ENCODE peak calls at places on chromosomes 12 and 14, in ten cellular contexts. One of them, this sample, is unnamed.

GRCh38 chr12:102465762-102466560 is 14.4 kb downstream of the IGF1 start:
- DNase-seq in lower lobe of right lung: no peak
- DNase-seq in hepatocyte: no peak
- DNase-seq in endothelial cell of umbilical vein: no peak
- DNase-seq in heart right ventricle: no peak
- DNase-seq in HCT116: no peak
- DNase-seq in uterus: no peak
- DNase-seq in lung: no peak
- DNase-seq in mucosa of descending colon: no peak
- DNase-seq in Peyer's patch: no peak
- DNase-seq in this sample: no peak

GRCh38 chr14:39175445-39176262 is 600 bp downstream of the PNN start:
- DNase-seq in endothelial cell of umbilical vein: no peak
- DNase-seq in lower lobe of right lung: no peak
- DNase-seq in hepatocyte: peak; percentile 58
- DNase-seq in heart right ventricle: no peak
- DNase-seq in lung: peak; percentile 39
- DNase-seq in uterus: no peak
- DNase-seq in Peyer's patch: peak; percentile 41
- DNase-seq in mucosa of descending colon: peak; percentile 82
- DNase-seq in HCT116: no peak
- DNase-seq in this sample: peak; percentile 34

GRCh38 chr14:87869619-87870583 is 123.1 kb downstream of the GALC start:
- DNase-seq in endothelial cell of umbilical vein: no peak
- DNase-seq in lower lobe of right lung: no peak
- DNase-seq in Peyer's patch: no peak
- DNase-seq in hepatocyte: peak; percentile 23
- DNase-seq in lung: no peak
- DNase-seq in heart right ventricle: no peak
- DNase-seq in HCT116: no peak
- DNase-seq in uterus: peak; percentile 29
- DNase-seq in mucosa of descending colon: no peak
- DNase-seq in this sample: no peak

GRCh38 chr12:41681898-41682297 is 462.8 kb downstream of the GXYLT1 start:
- DNase-seq in heart right ventricle: no peak
- DNase-seq in endothelial cell of umbilical vein: no peak
- DNase-seq in mucosa of descending colon: no peak
- DNase-seq in lower lobe of right lung: no peak
- DNase-seq in HCT116: no peak
- DNase-seq in Peyer's patch: no peak
- DNase-seq in hepatocyte: no peak
- DNase-seq in lung: no peak
- DNase-seq in uterus: no peak
- DNase-seq in this sample: no peak

GRCh38 chr12:25069221-25069620 is 120.3 kb upstream of the BCAT1 start:
- DNase-seq in uterus: no peak
- DNase-seq in hepatocyte: no peak
- DNase-seq in heart right ventricle: no peak
- DNase-seq in mucosa of descending colon: no peak
- DNase-seq in Peyer's patch: no peak
- DNase-seq in lower lobe of right lung: no peak
- DNase-seq in endothelial cell of umbilical vein: no peak
- DNase-seq in lung: no peak
- DNase-seq in HCT116: no peak
- DNase-seq in this sample: no peak

GRCh38 chr14:100476012-100476822 is 111.0 kb downstream of the BEGAIN start:
- DNase-seq in hepatocyte: peak; percentile 82
- DNase-seq in mucosa of descending colon: no peak
- DNase-seq in endothelial cell of umbilical vein: no peak
- DNase-seq in Peyer's patch: no peak
- DNase-seq in lung: no peak
- DNase-seq in uterus: no peak
- DNase-seq in lower lobe of right lung: no peak
- DNase-seq in HCT116: peak; percentile 94
- DNase-seq in heart right ventricle: no peak
- DNase-seq in this sample: peak; percentile 69

GRCh38 chr14:74491952-74492351 is 1.2 kb downstream of the NPC2 start:
- DNase-seq in endothelial cell of umbilical vein: peak; percentile 26
- DNase-seq in Peyer's patch: peak; percentile 24
- DNase-seq in lung: no peak
- DNase-seq in heart right ventricle: no peak
- DNase-seq in lower lobe of right lung: no peak
- DNase-seq in HCT116: no peak
- DNase-seq in mucosa of descending colon: no peak
- DNase-seq in uterus: no peak
- DNase-seq in hepatocyte: peak; percentile 36
- DNase-seq in this sample: no peak

GRCh38 chr12:14577344-14577743 is 9.7 kb upstream of the PLBD1 start:
- DNase-seq in HCT116: no peak
- DNase-seq in mucosa of descending colon: no peak
- DNase-seq in uterus: no peak
- DNase-seq in heart right ventricle: no peak
- DNase-seq in hepatocyte: no peak
- DNase-seq in endothelial cell of umbilical vein: no peak
- DNase-seq in lower lobe of right lung: no peak
- DNase-seq in Peyer's patch: no peak
- DNase-seq in lung: no peak
- DNase-seq in this sample: no peak

GRCh38 chr14:105486974-105487448 is 325 bp downstream of the CRIP1 start:
- DNase-seq in Peyer's patch: peak; percentile 75
- DNase-seq in lower lobe of right lung: peak; percentile 81
- DNase-seq in mucosa of descending colon: peak; percentile 86
- DNase-seq in heart right ventricle: peak; percentile 86
- DNase-seq in hepatocyte: no peak
- DNase-seq in lung: peak; percentile 70
- DNase-seq in uterus: peak; percentile 60
- DNase-seq in HCT116: no peak
- DNase-seq in endothelial cell of umbilical vein: no peak
- DNase-seq in this sample: no peak

GRCh38 chr14:30610719-30611388 is 11.3 kb upstream of the SCFD1 start:
- DNase-seq in heart right ventricle: peak; percentile 32
- DNase-seq in mucosa of descending colon: no peak
- DNase-seq in endothelial cell of umbilical vein: peak; percentile 91
- DNase-seq in lower lobe of right lung: peak; percentile 58
- DNase-seq in HCT116: peak; percentile 36
- DNase-seq in lung: peak; percentile 61
- DNase-seq in uterus: peak; percentile 35
- DNase-seq in hepatocyte: peak; percentile 50
- DNase-seq in Peyer's patch: no peak
- DNase-seq in this sample: peak; percentile 66

GRCh38 chr12:120800665-120801064 is 75.0 kb downstream of the ACADS start:
- DNase-seq in lower lobe of right lung: no peak
- DNase-seq in endothelial cell of umbilical vein: no peak
- DNase-seq in heart right ventricle: no peak
- DNase-seq in HCT116: no peak
- DNase-seq in mucosa of descending colon: no peak
- DNase-seq in uterus: no peak
- DNase-seq in Peyer's patch: no peak
- DNase-seq in hepatocyte: no peak
- DNase-seq in lung: no peak
- DNase-seq in this sample: no peak

GRCh38 chr12:87344699-87345098 is 684.5 kb downstream of the C12orf50 start:
- DNase-seq in mucosa of descending colon: no peak
- DNase-seq in Peyer's patch: no peak
- DNase-seq in lung: no peak
- DNase-seq in lower lobe of right lung: no peak
- DNase-seq in endothelial cell of umbilical vein: no peak
- DNase-seq in heart right ventricle: no peak
- DNase-seq in uterus: no peak
- DNase-seq in HCT116: no peak
- DNase-seq in hepatocyte: no peak
- DNase-seq in this sample: no peak

GRCh38 chr12:76020731-76021672 is 10.6 kb downstream of the PHLDA1 start:
- DNase-seq in Peyer's patch: no peak
- DNase-seq in endothelial cell of umbilical vein: peak; percentile 94
- DNase-seq in lung: no peak
- DNase-seq in lower lobe of right lung: no peak
- DNase-seq in heart right ventricle: no peak
- DNase-seq in uterus: no peak
- DNase-seq in mucosa of descending colon: no peak
- DNase-seq in hepatocyte: peak; percentile 58
- DNase-seq in HCT116: peak; percentile 84
- DNase-seq in this sample: peak; percentile 39

GRCh38 chr12:87382959-87383591 is 646.1 kb downstream of the C12orf50 start:
- DNase-seq in uterus: no peak
- DNase-seq in heart right ventricle: no peak
- DNase-seq in lower lobe of right lung: no peak
- DNase-seq in HCT116: no peak
- DNase-seq in Peyer's patch: no peak
- DNase-seq in lung: no peak
- DNase-seq in endothelial cell of umbilical vein: no peak
- DNase-seq in hepatocyte: peak; percentile 6
- DNase-seq in mucosa of descending colon: no peak
- DNase-seq in this sample: no peak

GRCh38 chr14:42930058-42930457 is 1323.4 kb downstream of the LRFN5 start:
- DNase-seq in mucosa of descending colon: no peak
- DNase-seq in uterus: no peak
- DNase-seq in lower lobe of right lung: no peak
- DNase-seq in heart right ventricle: no peak
- DNase-seq in endothelial cell of umbilical vein: no peak
- DNase-seq in Peyer's patch: no peak
- DNase-seq in lung: no peak
- DNase-seq in hepatocyte: no peak
- DNase-seq in HCT116: no peak
- DNase-seq in this sample: peak; percentile 74

GRCh38 chr12:104588048-104588942 is 131.5 kb downstream of the CHST11 start:
- DNase-seq in HCT116: peak; percentile 89
- DNase-seq in mucosa of descending colon: no peak
- DNase-seq in uterus: no peak
- DNase-seq in lung: no peak
- DNase-seq in endothelial cell of umbilical vein: peak; percentile 59
- DNase-seq in heart right ventricle: no peak
- DNase-seq in Peyer's patch: no peak
- DNase-seq in hepatocyte: no peak
- DNase-seq in lower lobe of right lung: no peak
- DNase-seq in this sample: no peak

GRCh38 chr12:70849265-70849960 is 71.1 kb downstream of the PTPRR start:
- DNase-seq in uterus: no peak
- DNase-seq in lower lobe of right lung: no peak
- DNase-seq in heart right ventricle: no peak
- DNase-seq in endothelial cell of umbilical vein: peak; percentile 39
- DNase-seq in HCT116: peak; percentile 16
- DNase-seq in hepatocyte: peak; percentile 15
- DNase-seq in Peyer's patch: no peak
- DNase-seq in lung: no peak
- DNase-seq in mucosa of descending colon: no peak
- DNase-seq in this sample: no peak

GRCh38 chr12:26018926-26019325 is 60.4 kb downstream of the RASSF8 start:
- DNase-seq in endothelial cell of umbilical vein: no peak
- DNase-seq in Peyer's patch: no peak
- DNase-seq in HCT116: no peak
- DNase-seq in lower lobe of right lung: no peak
- DNase-seq in lung: no peak
- DNase-seq in heart right ventricle: no peak
- DNase-seq in mucosa of descending colon: no peak
- DNase-seq in uterus: no peak
- DNase-seq in hepatocyte: no peak
- DNase-seq in this sample: no peak

GRCh38 chr14:31962920-31963319 is 114.2 kb upstream of the ARHGAP5 start:
- DNase-seq in mucosa of descending colon: no peak
- DNase-seq in HCT116: no peak
- DNase-seq in heart right ventricle: no peak
- DNase-seq in uterus: no peak
- DNase-seq in hepatocyte: no peak
- DNase-seq in Peyer's patch: no peak
- DNase-seq in lower lobe of right lung: no peak
- DNase-seq in endothelial cell of umbilical vein: no peak
- DNase-seq in lung: no peak
- DNase-seq in this sample: no peak

GRCh38 chr14:97180304-97181200 is 383.4 kb downstream of the VRK1 start:
- DNase-seq in HCT116: peak; percentile 88
- DNase-seq in heart right ventricle: no peak
- DNase-seq in uterus: no peak
- DNase-seq in lower lobe of right lung: no peak
- DNase-seq in Peyer's patch: no peak
- DNase-seq in lung: no peak
- DNase-seq in endothelial cell of umbilical vein: no peak
- DNase-seq in mucosa of descending colon: no peak
- DNase-seq in hepatocyte: peak; percentile 19
- DNase-seq in this sample: no peak

GRCh38 chr12:644293-644639 is 19.0 kb downstream of the NINJ2 start:
- DNase-seq in heart right ventricle: no peak
- DNase-seq in endothelial cell of umbilical vein: no peak
- DNase-seq in uterus: no peak
- DNase-seq in hepatocyte: no peak
- DNase-seq in Peyer's patch: no peak
- DNase-seq in HCT116: no peak
- DNase-seq in lower lobe of right lung: no peak
- DNase-seq in mucosa of descending colon: no peak
- DNase-seq in lung: no peak
- DNase-seq in this sample: no peak
- H3K4me1 ChIP-seq in heart right ventricle: peaks cover 23% of the 10 kb centered on the region
- H3K4me1 ChIP-seq in endothelial cell of umbilical vein: peaks cover 41% of the 10 kb centered on the region
- H3K4me1 ChIP-seq in uterus: peaks cover 8% of the 10 kb centered on the region
- H3K4me1 ChIP-seq in hepatocyte: peaks cover 27% of the 10 kb centered on the region
- H3K4me1 ChIP-seq in Peyer's patch: peaks cover 9% of the 10 kb centered on the region
- H3K4me1 ChIP-seq in HCT116: peaks cover 10% of the 10 kb centered on the region
- H3K4me1 ChIP-seq in lower lobe of right lung: peaks cover 65% of the 10 kb centered on the region
- H3K4me1 ChIP-seq in mucosa of descending colon: no peaks in the 10 kb centered on the region
- H3K4me1 ChIP-seq in lung: peaks cover 15% of the 10 kb centered on the region
- H3K4me1 ChIP-seq in this sample: peaks cover 24% of the 10 kb centered on the region

GRCh38 chr12:3311027-3311402 is 180.0 kb upstream of the PRMT8 start:
- DNase-seq in lung: no peak
- DNase-seq in heart right ventricle: no peak
- DNase-seq in uterus: no peak
- DNase-seq in endothelial cell of umbilical vein: no peak
- DNase-seq in Peyer's patch: no peak
- DNase-seq in mucosa of descending colon: peak; percentile 70
- DNase-seq in hepatocyte: peak; percentile 82
- DNase-seq in HCT116: peak; percentile 83
- DNase-seq in lower lobe of right lung: no peak
- DNase-seq in this sample: peak; percentile 89
- H3K4me1 ChIP-seq in lung: peaks cover 7% of the 10 kb centered on the region
- H3K4me1 ChIP-seq in heart right ventricle: peaks cover 10% of the 10 kb centered on the region
- H3K4me1 ChIP-seq in uterus: no peaks in the 10 kb centered on the region
- H3K4me1 ChIP-seq in endothelial cell of umbilical vein: peaks cover 4% of the 10 kb centered on the region
- H3K4me1 ChIP-seq in Peyer's patch: no peaks in the 10 kb centered on the region
- H3K4me1 ChIP-seq in mucosa of descending colon: no peaks in the 10 kb centered on the region
- H3K4me1 ChIP-seq in hepatocyte: no peaks in the 10 kb centered on the region
- H3K4me1 ChIP-seq in HCT116: peaks cover 51% of the 10 kb centered on the region
- H3K4me1 ChIP-seq in lower lobe of right lung: peaks cover 7% of the 10 kb centered on the region
- H3K4me1 ChIP-seq in this sample: peaks cover 42% of the 10 kb centered on the region

GRCh38 chr12:51913071-51914033 is 6.0 kb downstream of the ACVRL1 start:
- DNase-seq in lung: no peak
- DNase-seq in Peyer's patch: no peak
- DNase-seq in hepatocyte: no peak
- DNase-seq in lower lobe of right lung: no peak
- DNase-seq in endothelial cell of umbilical vein: no peak
- DNase-seq in mucosa of descending colon: no peak
- DNase-seq in HCT116: no peak
- DNase-seq in uterus: no peak
- DNase-seq in heart right ventricle: no peak
- DNase-seq in this sample: no peak
- H3K4me1 ChIP-seq in lung: peaks cover 4% of the 10 kb centered on the region
- H3K4me1 ChIP-seq in Peyer's patch: peaks cover 3% of the 10 kb centered on the region
- H3K4me1 ChIP-seq in hepatocyte: peaks cover 30% of the 10 kb centered on the region
- H3K4me1 ChIP-seq in lower lobe of right lung: peaks cover 90% of the 10 kb centered on the region
- H3K4me1 ChIP-seq in endothelial cell of umbilical vein: peaks cover 59% of the 10 kb centered on the region
- H3K4me1 ChIP-seq in mucosa of descending colon: peaks cover 23% of the 10 kb centered on the region
- H3K4me1 ChIP-seq in HCT116: peaks cover 8% of the 10 kb centered on the region
- H3K4me1 ChIP-seq in uterus: no peaks in the 10 kb centered on the region
- H3K4me1 ChIP-seq in heart right ventricle: peaks cover 18% of the 10 kb centered on the region
- H3K4me1 ChIP-seq in this sample: no peaks in the 10 kb centered on the region

GRCh38 chr14:71485833-71486232 is 446.4 kb upstream of the RGS6 start:
- DNase-seq in uterus: no peak
- DNase-seq in lung: no peak
- DNase-seq in Peyer's patch: no peak
- DNase-seq in lower lobe of right lung: no peak
- DNase-seq in hepatocyte: no peak
- DNase-seq in HCT116: no peak
- DNase-seq in heart right ventricle: no peak
- DNase-seq in endothelial cell of umbilical vein: no peak
- DNase-seq in mucosa of descending colon: no peak
- DNase-seq in this sample: no peak
- H3K4me1 ChIP-seq in uterus: peaks cover 6% of the 10 kb centered on the region
- H3K4me1 ChIP-seq in lung: no peaks in the 10 kb centered on the region
- H3K4me1 ChIP-seq in Peyer's patch: no peaks in the 10 kb centered on the region
- H3K4me1 ChIP-seq in lower lobe of right lung: peaks cover 6% of the 10 kb centered on the region
- H3K4me1 ChIP-seq in hepatocyte: peaks cover 24% of the 10 kb centered on the region
- H3K4me1 ChIP-seq in HCT116: no peaks in the 10 kb centered on the region
- H3K4me1 ChIP-seq in heart right ventricle: no peaks in the 10 kb centered on the region
- H3K4me1 ChIP-seq in endothelial cell of umbilical vein: no peaks in the 10 kb centered on the region
- H3K4me1 ChIP-seq in mucosa of descending colon: no peaks in the 10 kb centered on the region
- H3K4me1 ChIP-seq in this sample: no peaks in the 10 kb centered on the region

This sample was measured in body of pancreas.